ENCODE peak calls at places on chromosome 22, in nine cellular contexts. T is NT2/D1, H is A673, B is dorsolateral prefrontal cortex, Y is SK-N-SH, A is IMR-90, F is kidney epithelial cell, W is WERI-Rb-1, N is heart right ventricle. O is an unnamed sample. For H3K27me3, the result is how much of the 10 kb centered on the place peaks cover.

GRCh38 chr22:33864723-33865130 is 55.5 kb downstream of the LARGE1 start:
- DNase-seq in T (no peak), H (no peak), B (no peak), Y (no peak), A (peak), F (no peak), W (no peak), N (peak), O (peak)

GRCh38 chr22:37167981-37168647 is 18.4 kb upstream of the IL2RB start:
- DNase-seq in T (no peak), H (no peak), B (no peak), Y (no peak), A (no peak), F (no peak), W (no peak), N (no peak), O (no peak)

GRCh38 chr22:20080776-20081654 is 974 bp downstream of the DGCR8 start:
- DNase-seq in T (peak), H (peak), B (no peak), Y (peak), A (peak), F (no peak), W (peak), N (no peak), O (no peak)

GRCh38 chr22:41904450-41905410 is 10.1 kb downstream of the SHISA8 start:
- DNase-seq in T (no peak), H (no peak), B (no peak), Y (no peak), A (no peak), F (no peak), W (no peak), N (no peak), O (no peak)

GRCh38 chr22:30000566-30000965 is 79.7 kb upstream of the HORMAD2 start:
- DNase-seq in T (no peak), H (no peak), B (no peak), Y (no peak), A (peak), F (no peak), W (no peak), N (no peak), O (no peak)

GRCh38 chr22:36486619-36487384 is 5.4 kb upstream of the TXN2 start:
- DNase-seq in T (no peak), H (peak), B (no peak), Y (no peak), A (peak), F (no peak), W (peak), N (peak), O (no peak)

GRCh38 chr22:37068859-37069258 is 17.3 kb downstream of the KCTD17 start:
- DNase-seq in T (no peak), H (no peak), B (no peak), Y (peak), A (no peak), F (no peak), W (no peak), N (no peak), O (no peak)

GRCh38 chr22:28441720-28442263 is 237.8 kb downstream of the TTC28 start:
- DNase-seq in T (no peak), H (no peak), B (no peak), Y (peak), A (no peak), F (no peak), W (no peak), N (no peak), O (no peak)

GRCh38 chr22:50526849-50527801 is 1.7 kb upstream of the SCO2 start:
- DNase-seq in T (no peak), H (no peak), B (no peak), Y (peak), A (no peak), F (no peak), W (peak), N (peak), O (peak)

GRCh38 chr22:41983516-41983915 is 14.3 kb downstream of the SEPTIN3 start:
- DNase-seq in T (no peak), H (no peak), B (no peak), Y (no peak), A (no peak), F (no peak), W (no peak), N (no peak), O (no peak)

GRCh38 chr22:31579835-31580242 is 82.2 kb downstream of the PISD start:
- DNase-seq in T (no peak), H (no peak), B (no peak), Y (no peak), A (no peak), F (no peak), W (no peak), N (no peak), O (no peak)

GRCh38 chr22:37782340-37783168 is 25.2 kb upstream of the GCAT start:
- DNase-seq in T (no peak), H (no peak), B (no peak), Y (no peak), A (peak), F (no peak), W (peak), N (no peak), O (no peak)

GRCh38 chr22:32583921-32584335 is 109.3 kb downstream of the FBXO7 start:
- DNase-seq in T (no peak), H (no peak), B (no peak), Y (no peak), A (peak), F (no peak), W (no peak), N (no peak), O (no peak)

GRCh38 chr22:33426451-33426850 is 368.3 kb upstream of the SYN3 start:
- DNase-seq in T (no peak), H (no peak), B (no peak), Y (no peak), A (peak), F (no peak), W (no peak), N (no peak), O (no peak)

GRCh38 chr22:30226192-30226832 is 20.2 kb downstream of the LIF start:
- DNase-seq in T (no peak), H (no peak), B (no peak), Y (no peak), A (peak), F (no peak), W (no peak), N (no peak), O (no peak)

GRCh38 chr22:49712195-49712791 is 115.4 kb downstream of the BRD1 start:
- DNase-seq in T (peak), H (no peak), B (no peak), Y (no peak), A (no peak), F (no peak), W (no peak), N (no peak), O (no peak)

GRCh38 chr22:36510966-36511881 is 4.4 kb upstream of the FOXRED2 start:
- DNase-seq in T (no peak), H (peak), B (no peak), Y (peak), A (peak), F (peak), W (peak), N (no peak), O (no peak)

GRCh38 chr22:17149073-17149815 is 9.8 kb downstream of the HDHD5 start:
- DNase-seq in T (no peak), H (no peak), B (no peak), Y (no peak), A (no peak), F (no peak), W (no peak), N (no peak), O (no peak)

GRCh38 chr22:50209893-50210292 is 9.1 kb downstream of the SELENOO start:
- DNase-seq in T (no peak), H (peak), B (peak), Y (peak), A (peak), F (no peak), W (peak), N (peak), O (no peak)

GRCh38 chr22:37544955-37545702 is 15.2 kb upstream of the CDC42EP1 start:
- DNase-seq in T (peak), H (peak), B (peak), Y (peak), A (peak), F (no peak), W (peak), N (peak), O (peak)

GRCh38 chr22:44919691-44920090 is 90.1 kb downstream of the PHF21B start:
- DNase-seq in T (no peak), H (no peak), B (peak), Y (no peak), A (no peak), F (no peak), W (no peak), N (no peak), O (no peak)

GRCh38 chr22:37304595-37305343 is 22.5 kb downstream of the CYTH4 start:
- DNase-seq in T (peak), H (no peak), B (no peak), Y (no peak), A (peak), F (no peak), W (no peak), N (no peak), O (no peak)

GRCh38 chr22:24510694-24511625 is 15.8 kb downstream of the UPB1 start:
- DNase-seq in T (no peak), H (no peak), B (no peak), Y (no peak), A (peak), F (no peak), W (no peak), N (no peak), O (no peak)

GRCh38 chr22:48098243-48098935 is 1335.9 kb downstream of the TBC1D22A start:
- DNase-seq in T (no peak), H (no peak), B (no peak), Y (no peak), A (no peak), F (no peak), W (no peak), N (no peak), O (no peak)

GRCh38 chr22:26325641-26326040 is 103.4 kb upstream of the ASPHD2 start:
- DNase-seq in T (no peak), H (no peak), B (no peak), Y (no peak), A (no peak), F (no peak), W (no peak), N (no peak), O (no peak)

GRCh38 chr22:44532466-44533025 is 34.5 kb upstream of the RTL6 start:
- DNase-seq in T (no peak), H (no peak), B (no peak), Y (no peak), A (no peak), F (no peak), W (no peak), N (no peak), O (no peak)

GRCh38 chr22:19959043-19959586 is 17.5 kb upstream of the TXNRD2 start:
- DNase-seq in T (peak), H (peak), B (no peak), Y (peak), A (peak), F (no peak), W (peak), N (peak), O (peak)

GRCh38 chr22:20979243-20979809 is 2.8 kb upstream of the LZTR1 start:
- DNase-seq in T (peak), H (peak), B (peak), Y (peak), A (peak), F (peak), W (no peak), N (peak), O (no peak)

GRCh38 chr22:19766506-19767426 is 6.2 kb downstream of the TBX1 start:
- DNase-seq in T (no peak), H (peak), B (no peak), Y (peak), A (no peak), F (no peak), W (no peak), N (no peak), O (peak)

GRCh38 chr22:41540006-41540315 is 4.3 kb downstream of the POLR3H start:
- DNase-seq in T (no peak), H (no peak), B (no peak), Y (no peak), A (no peak), F (no peak), W (peak), N (no peak), O (no peak)

GRCh38 chr22:31361743-31362142 is 15.6 kb upstream of the PATZ1 start:
- DNase-seq in T (no peak), H (no peak), B (no peak), Y (no peak), A (no peak), F (no peak), W (no peak), N (no peak), O (no peak)

GRCh38 chr22:26045051-26045450 is 124.2 kb upstream of the SEZ6L start:
- DNase-seq in T (no peak), H (no peak), B (no peak), Y (no peak), A (no peak), F (no peak), W (no peak), N (no peak), O (no peak)

DNA sequence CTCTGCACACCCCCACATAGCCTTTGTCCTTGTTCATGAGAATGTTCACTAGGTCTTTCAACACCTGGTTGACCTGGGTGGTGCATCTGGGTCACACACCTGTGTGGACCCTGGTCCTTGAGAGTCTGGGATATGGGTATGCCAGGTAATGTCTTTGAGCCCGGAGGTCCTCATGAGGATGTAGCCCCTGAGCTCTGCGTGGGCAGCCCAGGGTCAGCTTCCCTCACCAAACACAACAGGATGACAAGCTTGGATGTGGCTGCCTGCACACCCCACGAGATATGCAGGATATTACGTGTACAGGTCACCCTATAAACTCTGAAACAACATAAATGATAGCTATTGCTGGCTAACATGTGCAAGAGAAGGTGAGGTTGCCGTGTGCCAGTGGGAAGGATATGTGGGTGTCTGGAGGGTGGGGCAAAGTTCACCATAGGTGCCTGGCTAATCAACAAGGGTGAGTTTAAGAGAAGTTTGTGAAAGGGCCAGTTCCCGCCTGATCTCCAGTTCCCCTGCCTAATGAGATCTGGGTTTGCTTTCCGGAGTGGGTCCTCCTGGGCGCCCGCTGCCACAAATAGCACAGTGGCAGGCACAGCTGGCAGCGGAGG is 1.3 kb upstream of the PPARA start:
- DNase-seq in T (no peak), H (no peak), B (no peak), Y (no peak), A (no peak), F (no peak), W (no peak), N (no peak), O (no peak)
- H3K27me3 ChIP-seq in T (half or more), H (under half), B (under half), Y (under half), A (under half), F (under half), W (under half), N (under half), O (under half)

DNA sequence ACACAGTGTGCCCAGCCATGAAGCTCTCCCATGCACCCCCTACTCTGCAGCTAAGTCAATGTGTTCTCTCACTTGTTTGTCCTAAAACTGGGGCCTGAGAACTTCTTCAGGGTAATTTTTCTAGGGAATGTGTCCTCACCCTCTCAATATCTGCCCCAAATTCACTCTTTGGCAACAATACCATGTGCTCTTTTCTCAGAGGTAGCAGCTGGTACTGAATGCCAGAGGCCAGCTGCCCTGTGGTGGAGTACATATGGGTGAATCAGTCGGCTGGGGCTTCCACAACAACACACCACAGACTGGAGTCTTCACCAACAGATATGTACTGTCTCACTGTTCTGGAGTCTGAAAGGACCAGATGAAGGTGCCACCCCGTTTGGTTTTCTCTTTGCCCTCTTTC is 97.7 kb upstream of the TOP3B start:
- DNase-seq in T (no peak), H (no peak), B (no peak), Y (no peak), A (no peak), F (no peak), W (no peak), N (no peak), O (peak)
- H3K27me3 ChIP-seq in T (half or more), H (under half), B (under half), Y (under half), A (under half), F (under half), W (under half), N (under half), O (under half)

GRCh38 chr22:43514476-43515157 is 102.8 kb downstream of the MPPED1 start:
- DNase-seq in T (no peak), H (no peak), B (no peak), Y (no peak), A (no peak), F (no peak), W (no peak), N (no peak), O (no peak)

GRCh38 chr22:43515902-43516301 is 104.1 kb downstream of the MPPED1 start:
- DNase-seq in T (peak), H (no peak), B (no peak), Y (no peak), A (no peak), F (no peak), W (peak), N (no peak), O (no peak)

GRCh38 chr22:43516386-43516785 is 104.6 kb downstream of the MPPED1 start:
- DNase-seq in T (no peak), H (no peak), B (no peak), Y (no peak), A (no peak), F (no peak), W (no peak), N (no peak), O (no peak)

GRCh38 chr22:43515411-43515810 is 103.6 kb downstream of the MPPED1 start:
- DNase-seq in T (no peak), H (no peak), B (no peak), Y (no peak), A (no peak), F (no peak), W (no peak), N (no peak), O (no peak)

DNA sequence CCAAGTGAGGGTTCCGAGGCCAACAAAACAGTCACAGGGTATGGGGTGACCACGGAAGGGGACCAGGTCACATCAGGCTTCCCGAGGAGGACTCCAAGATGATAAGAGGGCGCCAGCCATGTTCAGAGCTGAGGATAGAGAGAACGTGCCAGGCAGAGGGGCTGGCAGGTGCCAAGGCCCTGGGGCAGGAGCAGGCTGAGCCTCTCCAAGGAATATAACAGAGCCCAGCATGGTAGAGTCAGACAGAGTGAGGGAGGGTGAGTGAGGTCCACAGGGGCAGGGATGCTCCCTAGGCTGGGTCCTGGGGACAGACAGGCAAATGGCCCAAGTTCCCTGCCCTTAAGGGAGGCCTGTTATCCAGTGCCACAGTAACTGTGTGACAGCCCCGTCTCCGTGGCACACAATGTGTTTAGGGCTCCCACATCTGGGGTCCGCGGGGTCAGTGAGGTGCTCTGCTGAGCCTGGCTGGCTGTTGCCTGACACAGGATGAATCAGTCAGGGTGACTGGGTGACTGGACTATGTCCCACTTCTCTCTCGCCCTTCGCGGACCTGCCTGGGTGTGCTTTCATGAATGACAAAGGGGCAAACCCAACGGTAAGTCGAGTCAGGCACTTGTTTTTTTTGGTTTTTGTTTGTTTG is 105.3 kb downstream of the MPPED1 start:
- DNase-seq in T (no peak), H (no peak), B (no peak), Y (no peak), A (no peak), F (no peak), W (no peak), N (no peak), O (no peak)
- H3K27me3 ChIP-seq in T (under half), H (under half), B (under half), Y (under half), A (under half), F (under half), W (under half), N (under half), O (under half)

GRCh38 chr22:39947488-39948216 is 12.5 kb upstream of the TMA7B start:
- DNase-seq in T (no peak), H (no peak), B (no peak), Y (no peak), A (no peak), F (no peak), W (no peak), N (no peak), O (no peak)

GRCh38 chr22:39943366-39943765 is 16.8 kb upstream of the TMA7B start:
- DNase-seq in T (no peak), H (no peak), B (no peak), Y (no peak), A (no peak), F (no peak), W (peak), N (no peak), O (no peak)

GRCh38 chr22:39949964-39950737 is 10.0 kb upstream of the TMA7B start:
- DNase-seq in T (no peak), H (no peak), B (no peak), Y (no peak), A (no peak), F (no peak), W (no peak), N (no peak), O (no peak)

GRCh38 chr22:39943941-39944624 is 16.1 kb upstream of the TMA7B start:
- DNase-seq in T (no peak), H (no peak), B (no peak), Y (no peak), A (no peak), F (no peak), W (no peak), N (no peak), O (no peak)

GRCh38 chr22:39946571-39947407 is 13.4 kb upstream of the TMA7B start:
- DNase-seq in T (no peak), H (no peak), B (no peak), Y (peak), A (no peak), F (no peak), W (no peak), N (no peak), O (no peak)
- H3K27me3 ChIP-seq in T (under half), H (under half), B (under half), Y (under half), A (half or more), F (under half), W (under half), N (under half), O (under half)

GRCh38 chr22:23068832-23069385 is 1.4 kb upstream of the GNAZ start:
- DNase-seq in T (no peak), H (no peak), B (peak), Y (no peak), A (no peak), F (no peak), W (no peak), N (no peak), O (no peak)

GRCh38 chr22:23067023-23067650 is 3.2 kb upstream of the GNAZ start:
- DNase-seq in T (no peak), H (no peak), B (peak), Y (no peak), A (no peak), F (no peak), W (peak), N (peak), O (no peak)

GRCh38 chr22:23069502-23070357 is 589 bp upstream of the GNAZ start:
- DNase-seq in T (peak), H (peak), B (peak), Y (peak), A (peak), F (peak), W (peak), N (peak), O (peak)

GRCh38 chr22:23067691-23068090 is 2.6 kb upstream of the GNAZ start:
- DNase-seq in T (no peak), H (no peak), B (no peak), Y (no peak), A (no peak), F (no peak), W (no peak), N (peak), O (no peak)

GRCh38 chr22:23068096-23068831 is 2.1 kb upstream of the GNAZ start:
- DNase-seq in T (no peak), H (no peak), B (peak), Y (no peak), A (no peak), F (no peak), W (peak), N (no peak), O (no peak)
- H3K27me3 ChIP-seq in T (half or more), H (under half), B (under half), Y (under half), A (under half), F (under half), W (under half), N (under half), O (under half)